ENCODE peak calls at places on chromosomes 1 and 21, in ten cellular contexts. H, V, P, Y, U, L, Q, M, A and B are unnamed samples.

GRCh38 chr1:32761253-32761877 is 55.8 kb downstream of the YARS1 start:
- DNase-seq in H (peak; percentile 81), V (no peak), P (peak; percentile 87), Y (peak; percentile 60), U (peak; percentile 95), L (peak; percentile 75), Q (no peak), M (no peak), A (peak; percentile 30), B (no peak)

GRCh38 chr1:27570823-27571222 is 33.1 kb downstream of the AHDC1 start:
- DNase-seq in H (no peak), V (no peak), P (no peak), Y (no peak), U (no peak), L (peak; percentile 57), Q (no peak), M (no peak), A (no peak), B (no peak)

GRCh38 chr1:177800386-177801058 is 169.3 kb downstream of the SEC16B start:
- DNase-seq in H (no peak), V (no peak), P (peak; percentile 72), Y (no peak), U (peak; percentile 32), L (no peak), Q (no peak), M (no peak), A (no peak), B (no peak)

GRCh38 chr1:92399076-92399475 is 87.6 kb downstream of the GFI1 start:
- DNase-seq in H (no peak), V (no peak), P (no peak), Y (no peak), U (no peak), L (no peak), Q (no peak), M (no peak), A (no peak), B (no peak)

GRCh38 chr1:87586501-87586900 is 257.8 kb downstream of the LMO4 start:
- DNase-seq in H (no peak), V (no peak), P (no peak), Y (no peak), U (no peak), L (no peak), Q (no peak), M (no peak), A (no peak), B (no peak)

GRCh38 chr21:45539796-45540600 is 2.2 kb downstream of the SLC19A1 start:
- DNase-seq in H (peak; percentile 52), V (no peak), P (no peak), Y (peak; percentile 39), U (no peak), L (peak; percentile 22), Q (peak; percentile 61), M (peak; percentile 10), A (peak; percentile 8), B (no peak)

GRCh38 chr1:101463195-101463594 is 226.4 kb downstream of the S1PR1 start:
- DNase-seq in H (no peak), V (no peak), P (no peak), Y (no peak), U (no peak), L (no peak), Q (no peak), M (no peak), A (no peak), B (no peak)

GRCh38 chr1:109896681-109897080 is 14.0 kb upstream of the CSF1 start:
- DNase-seq in H (no peak), V (no peak), P (no peak), Y (no peak), U (no peak), L (no peak), Q (no peak), M (no peak), A (no peak), B (no peak)

GRCh38 chr1:9151326-9151860 is 22.5 kb upstream of the GPR157 start:
- DNase-seq in H (no peak), V (peak; percentile 72), P (no peak), Y (peak; percentile 57), U (no peak), L (no peak), Q (no peak), M (peak; percentile 40), A (no peak), B (no peak)

GRCh38 chr1:164614316-164614715 is 55.3 kb downstream of the PBX1 start:
- DNase-seq in H (no peak), V (no peak), P (no peak), Y (no peak), U (no peak), L (no peak), Q (no peak), M (no peak), A (no peak), B (no peak)

GRCh38 chr21:35084869-35085268 is 35.8 kb upstream of the RUNX1 start:
- DNase-seq in H (no peak), V (no peak), P (peak; percentile 99), Y (no peak), U (peak; percentile 95), L (no peak), Q (no peak), M (no peak), A (no peak), B (no peak)

GRCh38 chr1:55007626-55008025 is 8.9 kb downstream of the BSND start:
- DNase-seq in H (no peak), V (no peak), P (peak; percentile 68), Y (no peak), U (peak; percentile 74), L (no peak), Q (no peak), M (no peak), A (no peak), B (no peak)

GRCh38 chr1:53409233-53409632 is 50.0 kb upstream of the DMRTB1 start:
- DNase-seq in H (no peak), V (no peak), P (no peak), Y (no peak), U (no peak), L (no peak), Q (no peak), M (no peak), A (no peak), B (no peak)

GRCh38 chr1:56774067-56774609 is 45.1 kb downstream of the FYB2 start:
- DNase-seq in H (no peak), V (no peak), P (no peak), Y (no peak), U (no peak), L (no peak), Q (no peak), M (no peak), A (no peak), B (no peak)

GRCh38 chr1:87176514-87176913 is 152.2 kb upstream of the LMO4 start:
- DNase-seq in H (no peak), V (no peak), P (no peak), Y (no peak), U (no peak), L (no peak), Q (no peak), M (no peak), A (no peak), B (no peak)

GRCh38 chr1:215076312-215076711 is 6.2 kb upstream of the KCNK2 start:
- DNase-seq in H (no peak), V (no peak), P (peak; percentile 45), Y (no peak), U (peak; percentile 80), L (no peak), Q (no peak), M (no peak), A (peak; percentile 19), B (peak; percentile 21)

GRCh38 chr1:83118472-83118871 is 880.5 kb downstream of the TTLL7 start:
- DNase-seq in H (no peak), V (no peak), P (no peak), Y (no peak), U (no peak), L (no peak), Q (no peak), M (no peak), A (no peak), B (no peak)

GRCh38 chr1:83123019-83123418 is 875.9 kb downstream of the TTLL7 start:
- DNase-seq in H (no peak), V (no peak), P (no peak), Y (no peak), U (no peak), L (no peak), Q (no peak), M (no peak), A (no peak), B (no peak)
- H3K4me1 ChIP-seq in H (no peaks in the 10 kb centered on the region), V (no peaks in the 10 kb centered on the region), P (no peaks in the 10 kb centered on the region), Y (no peaks in the 10 kb centered on the region), U (no peaks in the 10 kb centered on the region), L (no peaks in the 10 kb centered on the region), Q (no peaks in the 10 kb centered on the region), M (no peaks in the 10 kb centered on the region), A (no peaks in the 10 kb centered on the region), B (no peaks in the 10 kb centered on the region)

GRCh38 chr1:5892370-5892769 is 99.9 kb downstream of the NPHP4 start:
- DNase-seq in H (no peak), V (no peak), P (no peak), Y (peak; percentile 34), U (no peak), L (no peak), Q (no peak), M (no peak), A (no peak), B (no peak)
- H3K4me3 ChIP-seq in H (no peak overlapping the region), V (no peak overlapping the region), P (no peak overlapping the region), Y (no peak overlapping the region), U (no peak overlapping the region), L (no peak overlapping the region), Q (no peak overlapping the region), M (no peak overlapping the region), A (no peak overlapping the region), B (no peak overlapping the region)

DNA sequence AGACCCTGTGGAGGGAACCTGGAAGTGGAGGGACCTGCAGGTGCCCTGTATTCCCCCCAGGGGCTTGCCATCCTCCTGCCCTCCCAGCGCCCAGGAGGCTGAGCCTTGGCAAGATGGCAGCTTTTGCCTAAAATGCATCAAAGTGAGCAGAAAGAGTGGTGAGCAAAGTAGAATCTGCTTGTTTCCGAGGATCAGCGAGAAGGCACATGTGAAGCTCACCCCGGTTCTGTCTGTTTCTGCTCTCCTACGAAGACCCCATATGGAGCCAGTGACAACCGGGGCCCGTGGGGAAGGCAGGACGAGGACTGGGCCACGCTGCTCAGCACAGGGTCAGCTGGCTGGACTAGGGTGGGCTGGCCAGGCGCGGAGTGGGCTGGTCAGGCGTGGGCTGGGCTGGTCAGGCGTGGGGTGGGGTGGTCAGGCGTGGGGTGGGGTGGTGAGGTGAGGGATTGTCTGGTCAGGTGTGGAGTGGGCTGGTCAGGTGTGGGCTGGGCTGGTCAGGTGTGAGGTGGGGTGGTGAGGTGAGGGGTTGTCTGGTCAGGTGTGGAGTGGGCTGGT is 5.2 kb upstream of the FNDC10 start:
- DNase-seq in H (no peak), V (no peak), P (no peak), Y (no peak), U (no peak), L (no peak), Q (no peak), M (no peak), A (no peak), B (peak; percentile 42)
- H3K4me1 ChIP-seq in H (no peaks in the 10 kb centered on the region), V (peaks cover 4% of the 10 kb centered on the region), P (no peaks in the 10 kb centered on the region), Y (peaks cover 14% of the 10 kb centered on the region), U (no peaks in the 10 kb centered on the region), L (peaks cover 3% of the 10 kb centered on the region), Q (peaks cover 5% of the 10 kb centered on the region), M (peaks cover 8% of the 10 kb centered on the region), A (peaks cover 13% of the 10 kb centered on the region), B (peaks cover 8% of the 10 kb centered on the region)

DNA sequence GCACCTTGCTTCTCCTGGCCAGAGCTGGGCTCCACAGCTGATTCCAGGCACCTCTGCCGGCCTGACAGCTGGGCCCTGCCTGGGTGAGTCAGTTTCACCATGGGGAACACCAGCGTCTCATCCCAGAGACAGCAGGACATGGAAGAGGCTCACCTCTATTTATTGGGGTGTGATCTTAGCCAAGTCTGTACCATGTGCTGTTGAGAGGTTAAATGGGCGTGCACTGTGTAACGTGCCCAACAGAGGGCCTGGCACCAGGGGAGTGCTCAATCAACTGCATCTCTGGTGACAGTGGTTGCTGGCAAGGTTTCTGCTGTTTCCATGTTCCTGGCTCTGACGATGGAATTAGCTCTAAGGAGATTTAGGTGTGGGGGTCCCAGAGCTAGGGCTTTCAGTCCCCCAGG is 890 bp downstream of the CPLANE2 start:
- DNase-seq in H (no peak), V (no peak), P (no peak), Y (no peak), U (peak; percentile 73), L (no peak), Q (no peak), M (no peak), A (peak; percentile 38), B (peak; percentile 69)
- H3K4me3 ChIP-seq in H (peak overlapping the region; percentile 51), V (peak overlapping the region; percentile 70), P (peak overlapping the region; percentile 83), Y (peak overlapping the region; percentile 77), U (peak overlapping the region; percentile 72), L (peak overlapping the region; percentile 50), Q (peak overlapping the region; percentile 67), M (peak overlapping the region; percentile 82), A (peak overlapping the region; percentile 66), B (no peak overlapping the region)